ENCODE peak calls at places on chromosomes 6 and 20, in nine cellular contexts. U is breast epithelium, K is epithelial cell of esophagus, F is AG04450, M is heart left ventricle, B is hepatocyte, X is WTC11, O is left ventricle myocardium inferior, Z is brain microvascular endothelial cell. J is an unnamed sample.

GRCh38 chr6:124793406-124793805 is 168.8 kb upstream of the RNF217 start:
- DNase-seq in U (no peak), K (no peak), F (no peak), M (no peak), B (no peak), X (no peak), O (no peak), Z (no peak), J (no peak)

GRCh38 chr6:48429021-48429420 is 318.0 kb upstream of the PTCHD4 start:
- DNase-seq in U (no peak), K (no peak), F (no peak), M (no peak), B (no peak), X (no peak), O (no peak), Z (no peak), J (no peak)

GRCh38 chr20:49575551-49576060 is 7.7 kb upstream of the PTGIS start:
- DNase-seq in U (no peak), K (no peak), F (no peak), M (peak), B (peak), X (no peak), O (no peak), Z (no peak), J (no peak)

GRCh38 chr6:106334646-106335448 is 9.3 kb upstream of the ATG5 start:
- DNase-seq in U (peak), K (peak), F (peak), M (peak), B (peak), X (peak), O (no peak), Z (peak), J (no peak)

GRCh38 chr6:135475292-135475886 is 22.2 kb downstream of the AHI1 start:
- DNase-seq in U (no peak), K (no peak), F (peak), M (no peak), B (peak), X (no peak), O (no peak), Z (no peak), J (no peak)

GRCh38 chr6:8000080-8001035 is 63.8 kb downstream of the BLOC1S5 start:
- DNase-seq in U (no peak), K (no peak), F (no peak), M (no peak), B (no peak), X (no peak), O (no peak), Z (no peak), J (no peak)

GRCh38 chr6:36054965-36055364 is 27.4 kb downstream of the MAPK14 start:
- DNase-seq in U (no peak), K (no peak), F (no peak), M (no peak), B (no peak), X (no peak), O (no peak), Z (no peak), J (no peak)

GRCh38 chr20:50163570-50164317 is 10.2 kb upstream of the PEDS1 start:
- DNase-seq in U (no peak), K (peak), F (no peak), M (peak), B (no peak), X (no peak), O (peak), Z (no peak), J (no peak)

GRCh38 chr6:37354526-37355384 is 972 bp downstream of the RNF8 start:
- DNase-seq in U (no peak), K (peak), F (no peak), M (peak), B (peak), X (peak), O (peak), Z (no peak), J (peak)

GRCh38 chr20:50110141-50111047 is 2.6 kb downstream of the UBE2V1 start:
- DNase-seq in U (no peak), K (peak), F (no peak), M (no peak), B (peak), X (no peak), O (no peak), Z (no peak), J (no peak)

GRCh38 chr6:139858444-139858843 is 484.0 kb upstream of the CITED2 start:
- DNase-seq in U (peak), K (peak), F (no peak), M (no peak), B (no peak), X (no peak), O (no peak), Z (no peak), J (no peak)

GRCh38 chr6:127117979-127118504 is 429 bp upstream of the RSPO3 start:
- DNase-seq in U (no peak), K (no peak), F (no peak), M (no peak), B (no peak), X (peak), O (no peak), Z (no peak), J (peak)

GRCh38 chr6:170037541-170038250 is 253.2 kb downstream of the DLL1 start:
- DNase-seq in U (no peak), K (no peak), F (no peak), M (no peak), B (no peak), X (no peak), O (no peak), Z (no peak), J (no peak)

GRCh38 chr6:53796791-53797190 is 2.0 kb downstream of the LRRC1 start:
- DNase-seq in U (no peak), K (peak), F (no peak), M (no peak), B (no peak), X (no peak), O (no peak), Z (no peak), J (no peak)

GRCh38 chr20:59144831-59145196 is 18.8 kb upstream of the ZNF831 start:
- DNase-seq in U (no peak), K (no peak), F (no peak), M (no peak), B (no peak), X (no peak), O (no peak), Z (no peak), J (no peak)

GRCh38 chr20:3218307-3218988 is 9.2 kb downstream of the ITPA start:
- DNase-seq in U (peak), K (peak), F (no peak), M (peak), B (peak), X (peak), O (peak), Z (no peak), J (peak)

GRCh38 chr20:38304845-38305447 is 990 bp downstream of the BPI start:
- DNase-seq in U (no peak), K (peak), F (no peak), M (no peak), B (no peak), X (peak), O (no peak), Z (peak), J (no peak)

GRCh38 chr20:64171211-64171610 is 7.0 kb downstream of the MYT1 start:
- DNase-seq in U (no peak), K (no peak), F (no peak), M (no peak), B (no peak), X (no peak), O (no peak), Z (no peak), J (no peak)

GRCh38 chr6:45474376-45474775 is 96.6 kb upstream of the SUPT3H start:
- DNase-seq in U (no peak), K (no peak), F (no peak), M (no peak), B (no peak), X (no peak), O (no peak), Z (no peak), J (no peak)

GRCh38 chr6:125375013-125375412 is 73.2 kb upstream of the HDDC2 start:
- DNase-seq in U (no peak), K (no peak), F (no peak), M (no peak), B (no peak), X (no peak), O (no peak), Z (no peak), J (no peak)

GRCh38 chr20:33915726-33916331 is 77.9 kb upstream of the RALY start:
- DNase-seq in U (no peak), K (peak), F (no peak), M (peak), B (peak), X (peak), O (peak), Z (no peak), J (no peak)

GRCh38 chr20:51199920-51200319 is 177.0 kb upstream of the KCNG1 start:
- DNase-seq in U (no peak), K (no peak), F (no peak), M (no peak), B (no peak), X (no peak), O (no peak), Z (no peak), J (no peak)

GRCh38 chr20:38267251-38267650 is 6.7 kb upstream of the KIAA1755 start:
- DNase-seq in U (no peak), K (no peak), F (no peak), M (no peak), B (no peak), X (no peak), O (no peak), Z (no peak), J (no peak)

GRCh38 chr20:56628015-56628872 is 862 bp upstream of the TFAP2C start:
- DNase-seq in U (no peak), K (peak), F (no peak), M (peak), B (peak), X (peak), O (no peak), Z (no peak), J (peak)

GRCh38 chr20:1912646-1913045 is 17.4 kb downstream of the SIRPA start:
- DNase-seq in U (no peak), K (peak), F (no peak), M (no peak), B (no peak), X (no peak), O (no peak), Z (no peak), J (no peak)

DNA sequence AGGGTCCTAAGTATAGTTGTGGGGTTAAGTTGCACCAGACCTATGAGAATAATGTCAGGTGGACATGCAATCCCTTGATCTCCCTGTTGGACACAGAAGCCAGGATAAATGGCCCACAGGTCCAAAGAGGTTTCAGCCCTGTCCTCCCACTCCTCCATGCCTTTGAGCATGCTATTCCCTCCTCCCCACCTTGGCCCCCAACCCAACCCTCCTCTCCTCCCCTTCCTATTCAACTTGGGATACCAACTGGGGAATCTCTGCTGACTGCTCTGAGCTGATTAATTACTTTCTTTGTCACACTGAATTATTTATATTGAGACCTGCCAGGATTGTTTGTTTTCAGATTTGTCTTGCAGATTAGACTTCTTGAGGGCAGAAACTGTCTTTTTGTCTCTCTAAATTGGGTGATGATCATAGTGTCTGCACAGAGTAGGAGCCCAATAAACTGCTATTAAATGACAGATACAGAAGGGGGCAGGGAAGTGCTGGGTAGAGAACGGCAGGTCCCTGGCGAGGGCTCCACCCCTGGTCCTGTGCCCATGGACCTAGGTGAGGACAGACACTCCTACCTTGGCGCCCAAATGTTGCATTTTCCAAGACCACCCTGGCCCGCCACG is 120.9 kb downstream of the UNC5CL start:
- DNase-seq in U (no peak), K (no peak), F (no peak), M (no peak), B (no peak), X (no peak), O (no peak), Z (no peak), J (no peak)
- TF ChIP-seq CTCF in U (no peak), K (no peak), F (no peak), M (no peak), B (no peak), X (no peak), O (no peak), Z (no peak), J (no peak)

GRCh38 chr20:6530916-6531315 is 236.6 kb upstream of the BMP2 start:
- DNase-seq in U (no peak), K (no peak), F (no peak), M (no peak), B (no peak), X (no peak), O (no peak), Z (no peak), J (no peak)

GRCh38 chr20:6530254-6530653 is 237.2 kb upstream of the BMP2 start:
- DNase-seq in U (no peak), K (no peak), F (no peak), M (no peak), B (no peak), X (no peak), O (no peak), Z (no peak), J (no peak)

GRCh38 chr20:6533321-6533720 is 234.2 kb upstream of the BMP2 start:
- DNase-seq in U (no peak), K (no peak), F (peak), M (no peak), B (peak), X (no peak), O (no peak), Z (peak), J (no peak)

DNA sequence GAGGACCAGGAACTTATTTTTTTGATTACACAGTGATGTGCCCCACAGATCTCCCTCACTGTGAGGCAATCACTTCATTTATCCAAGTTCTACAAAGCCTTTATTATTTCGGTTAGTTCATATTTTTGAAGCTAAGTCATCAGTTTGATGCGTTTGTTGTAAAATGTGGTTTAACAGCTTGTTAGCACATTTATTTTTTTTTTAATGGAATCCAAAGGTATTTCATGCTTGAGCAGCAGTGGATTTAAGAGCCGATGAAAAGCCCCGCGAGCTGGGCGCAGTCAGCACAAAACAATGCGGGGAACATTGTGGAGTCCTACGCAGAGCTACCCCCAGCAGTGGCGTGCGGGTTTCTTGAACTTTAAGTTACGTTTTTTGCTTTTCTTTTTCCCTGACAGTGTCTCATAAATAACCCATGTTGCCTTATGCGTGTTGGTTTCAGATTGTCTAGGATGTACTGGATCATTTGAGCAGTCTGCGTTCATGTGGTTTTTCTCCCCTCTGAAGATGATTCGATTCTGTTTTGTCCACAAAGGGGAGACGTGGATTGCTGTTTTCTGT is 233.6 kb upstream of the BMP2 start:
- DNase-seq in U (no peak), K (peak), F (peak), M (no peak), B (peak), X (no peak), O (no peak), Z (peak), J (no peak)
- TF ChIP-seq CTCF in U (no peak), K (no peak), F (no peak), M (no peak), B (no peak), X (no peak), O (no peak), Z (peak), J (no peak)

GRCh38 chr6:20712011-20712410 is 177.8 kb downstream of the CDKAL1 start:
- DNase-seq in U (no peak), K (peak), F (no peak), M (no peak), B (no peak), X (no peak), O (no peak), Z (no peak), J (no peak)
- TF ChIP-seq CTCF in U (no peak), K (no peak), F (no peak), M (no peak), B (no peak), X (no peak), O (no peak), Z (no peak), J (no peak)

GRCh38 chr20:19886666-19887288 is 128.7 kb downstream of the RIN2 start:
- DNase-seq in U (no peak), K (peak), F (no peak), M (no peak), B (peak), X (no peak), O (no peak), Z (no peak), J (no peak)
- TF ChIP-seq CTCF in U (no peak), K (peak), F (peak), M (no peak), B (peak), X (no peak), O (peak), Z (no peak), J (no peak)

J was measured in mesothelial cell of epicardium.